ENCODE peak calls at places on chromosomes 2 and 18, in six cellular contexts. X, Y, U, V, Q and F are unnamed samples.

GRCh38 chr2:168037772-168038171 is 209.6 kb downstream of the STK39 start:
- DNase-seq in Y (no peak), Q (no peak), U (no peak), V (no peak), X (peak), F (no peak)

GRCh38 chr2:12457831-12458230 is 258.9 kb upstream of the TRIB2 start:
- DNase-seq in V (no peak), Q (no peak), U (no peak), X (peak), Y (no peak), F (no peak)

GRCh38 chr2:59025157-59025757 is 784.1 kb upstream of the FANCL start:
- DNase-seq in Q (peak), U (no peak), V (no peak), X (peak), Y (peak), F (no peak)

GRCh38 chr18:22214731-22215528 is 45.5 kb downstream of the GATA6 start:
- DNase-seq in Y (no peak), Q (no peak), X (peak), V (no peak), U (no peak), F (no peak)

GRCh38 chr2:167750675-167751074 is 496.7 kb downstream of the STK39 start:
- DNase-seq in V (no peak), X (no peak), Q (no peak), Y (no peak), U (no peak), F (no peak)

GRCh38 chr2:207897541-207898353 is 127.6 kb downstream of the PLEKHM3 start:
- DNase-seq in U (no peak), Q (no peak), V (no peak), X (no peak), Y (no peak), F (no peak)

GRCh38 chr18:10057401-10057800 is 143.6 kb downstream of the VAPA start:
- DNase-seq in X (no peak), V (peak), Y (no peak), Q (no peak), U (no peak), F (no peak)

GRCh38 chr2:100036793-100037192 is 105.6 kb downstream of the AFF3 start:
- DNase-seq in X (no peak), U (no peak), Y (no peak), V (no peak), Q (no peak), F (no peak)

GRCh38 chr2:223747392-223748042 is 89.9 kb downstream of the AP1S3 start:
- DNase-seq in X (no peak), V (no peak), Y (no peak), U (no peak), Q (no peak), F (no peak)

GRCh38 chr18:2881088-2881487 is 34.3 kb downstream of the EMILIN2 start:
- DNase-seq in V (no peak), Y (no peak), X (peak), U (no peak), Q (no peak), F (no peak)

GRCh38 chr2:218691234-218691633 is 19.3 kb downstream of the STK36 start:
- DNase-seq in Y (no peak), U (no peak), X (peak), V (no peak), Q (no peak), F (no peak)

GRCh38 chr2:96091711-96092579 is 24.4 kb downstream of the ADRA2B start:
- DNase-seq in U (no peak), Q (peak), Y (no peak), V (no peak), X (no peak), F (no peak)

GRCh38 chr2:63000801-63001200 is 49.8 kb upstream of the OTX1 start:
- DNase-seq in Y (no peak), V (no peak), Q (no peak), X (peak), U (no peak), F (no peak)

GRCh38 chr2:160411167-160411566 is 82.4 kb downstream of the RBMS1 start:
- DNase-seq in Y (no peak), V (no peak), Q (no peak), U (no peak), X (peak), F (no peak)

GRCh38 chr2:127698553-127699355 is 2.5 kb upstream of the SFT2D3 start:
- DNase-seq in X (no peak), V (no peak), U (no peak), Q (no peak), Y (no peak), F (no peak)

GRCh38 chr2:218631837-218632236 is 24.1 kb downstream of the PLCD4 start:
- DNase-seq in U (no peak), V (no peak), Y (no peak), Q (no peak), X (peak), F (no peak)

GRCh38 chr2:53829252-53829651 is 30.5 kb downstream of the GPR75 start:
- DNase-seq in V (no peak), Y (no peak), U (no peak), X (no peak), Q (no peak), F (no peak)

GRCh38 chr2:19902272-19902730 is 518 bp upstream of the TTC32 start:
- DNase-seq in V (no peak), U (no peak), X (no peak), Q (no peak), Y (no peak), F (no peak)

GRCh38 chr2:128306931-128307460 is 11.7 kb downstream of the HS6ST1 start:
- DNase-seq in U (no peak), V (peak), Q (no peak), Y (no peak), X (no peak), F (no peak)

GRCh38 chr18:59662008-59662701 is 35.1 kb downstream of the CCBE1 start:
- DNase-seq in Q (no peak), V (no peak), Y (no peak), X (peak), U (no peak), F (no peak)

GRCh38 chr18:47251289-47252120 is at the start of gene SKOR2:
- DNase-seq in Q (no peak), V (no peak), X (no peak), Y (no peak), U (no peak), F (no peak)

GRCh38 chr18:11419336-11419735 is 190.1 kb upstream of the SLC35G4 start:
- DNase-seq in Q (no peak), U (no peak), Y (no peak), V (no peak), X (no peak), F (no peak)

GRCh38 chr2:70473101-70473722 is 80.4 kb downstream of the TGFA start:
- DNase-seq in U (no peak), Y (no peak), V (no peak), X (no peak), Q (peak), F (no peak)

GRCh38 chr2:174600349-174600748 is 2.7 kb upstream of the WIPF1 start:
- DNase-seq in U (no peak), Q (no peak), X (no peak), V (no peak), Y (no peak), F (no peak)

GRCh38 chr2:7882296-7882695 is 799.6 kb upstream of the ID2 start:
- DNase-seq in Q (no peak), X (no peak), V (no peak), U (no peak), Y (no peak), F (no peak)
- TF ChIP-seq CTCF in Q (no peak), X (no peak), V (no peak), U (no peak), Y (no peak), F (no peak)

GRCh38 chr2:28391564-28392296 is 928 bp upstream of the FOSL2 start:
- DNase-seq in Q (peak), V (peak), X (peak), U (peak), Y (peak), F (no peak)
- TF ChIP-seq CTCF in Q (no peak), V (peak), X (no peak), U (no peak), Y (no peak), F (no peak)

GRCh38 chr2:240429872-240430491 is 5.5 kb upstream of the GPC1 start:
- DNase-seq in X (no peak), Q (no peak), Y (no peak), V (no peak), U (no peak), F (no peak)
- TF ChIP-seq CTCF in X (no peak), Q (no peak), Y (no peak), V (no peak), U (no peak), F (no peak)

DNA sequence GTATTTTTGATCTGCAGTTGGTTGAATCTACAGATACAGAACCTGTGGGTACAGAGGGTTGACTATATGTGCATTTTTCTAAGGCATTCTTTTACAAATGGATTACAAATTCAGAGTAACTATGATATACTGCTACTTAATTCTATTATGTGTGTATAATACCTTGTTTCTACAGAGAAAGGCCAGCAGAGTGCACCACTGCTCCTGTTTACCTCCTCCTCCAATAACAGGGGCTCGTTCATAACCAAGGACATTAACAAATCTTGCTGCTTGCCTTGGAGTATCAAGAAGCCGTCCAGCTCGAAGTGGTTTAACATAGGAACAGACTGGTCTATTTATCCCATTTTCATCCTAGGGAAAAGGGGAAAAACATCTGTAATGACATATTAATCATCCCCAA is 16.4 kb downstream of the CEP76 start:
- DNase-seq in X (peak), Q (no peak), V (no peak), U (no peak), Y (no peak), F (no peak)
- TF ChIP-seq CTCF in X (peak), Q (no peak), V (no peak), U (no peak), Y (peak), F (peak)

DNA sequence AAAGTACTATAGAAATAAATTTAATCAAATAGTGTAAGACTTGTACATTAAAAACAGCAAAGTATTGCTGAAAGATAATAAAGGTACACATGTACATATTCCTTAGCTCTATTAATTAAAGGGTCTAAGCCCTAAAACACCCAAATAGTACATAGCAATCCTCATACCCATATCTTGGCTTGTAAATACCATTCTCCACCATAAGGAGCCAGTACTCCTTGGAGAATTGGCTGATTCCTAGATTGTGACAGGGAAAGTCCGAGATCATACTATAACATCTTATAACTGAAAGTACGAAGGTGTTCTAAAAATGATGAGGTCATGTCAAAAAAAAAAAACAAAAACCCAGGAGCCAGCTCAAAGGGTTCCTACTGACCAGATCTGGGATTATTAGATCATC is 614.6 kb downstream of the SUCLG1 start:
- DNase-seq in U (no peak), X (no peak), Y (no peak), Q (no peak), V (no peak), F (no peak)
- TF ChIP-seq CTCF in U (no peak), X (no peak), Y (no peak), Q (no peak), V (no peak), F (no peak)